ENCODE peak calls at places on chromosomes 16 and 17, in four cellular contexts. P is neuronal stem cell, T is heart right ventricle, Q is colonic mucosa. G is an unnamed sample.

GRCh38 chr17:43578699-43579569 is 32.8 kb upstream of the ETV4 start:
- DNase-seq in Q (no peak), P (no peak), T (no peak), G (peak; percentile 90)

GRCh38 chr17:48427598-48427997 is 2.4 kb downstream of the SKAP1 start:
- DNase-seq in P (no peak), T (no peak), Q (no peak), G (no peak)

GRCh38 chr17:59707182-59707970 is at the start of the genes PTRH2 and VMP1:
- DNase-seq in T (peak; percentile 99), P (peak; percentile 99), Q (peak; percentile 98), G (peak; percentile 100)

GRCh38 chr17:32393904-32394303 is 43.9 kb downstream of the ZNF207 start:
- DNase-seq in P (no peak), T (no peak), Q (no peak), G (no peak)

GRCh38 chr17:73899839-73900238 is 255.6 kb upstream of the SDK2 start:
- DNase-seq in T (no peak), P (no peak), Q (no peak), G (no peak)

GRCh38 chr17:7466644-7467341 is 12.6 kb downstream of the ZBTB4 start:
- DNase-seq in Q (peak; percentile 36), P (no peak), T (peak; percentile 84), G (no peak)

GRCh38 chr17:48992433-48992832 is 4.8 kb upstream of the IGF2BP1 start:
- DNase-seq in Q (no peak), T (no peak), P (no peak), G (no peak)

GRCh38 chr16:17305694-17306093 is 165.1 kb downstream of the XYLT1 start:
- DNase-seq in P (no peak), T (no peak), Q (no peak), G (no peak)

GRCh38 chr17:38595892-38596291 is 9.9 kb downstream of the SRCIN1 start:
- DNase-seq in P (no peak), T (no peak), Q (no peak), G (no peak)

GRCh38 chr17:79981661-79982101 is 54.0 kb downstream of the TBC1D16 start:
- DNase-seq in T (no peak), Q (no peak), P (no peak), G (peak; percentile 47)

GRCh38 chr17:79984045-79984840 is 51.4 kb downstream of the TBC1D16 start:
- DNase-seq in P (no peak), Q (no peak), T (no peak), G (no peak)

GRCh38 chr17:79983456-79983855 is 52.2 kb downstream of the TBC1D16 start:
- DNase-seq in T (no peak), P (no peak), Q (no peak), G (peak; percentile 40)

GRCh38 chr17:79984877-79985276 is 50.8 kb downstream of the TBC1D16 start:
- DNase-seq in P (no peak), Q (no peak), T (no peak), G (no peak)

DNA sequence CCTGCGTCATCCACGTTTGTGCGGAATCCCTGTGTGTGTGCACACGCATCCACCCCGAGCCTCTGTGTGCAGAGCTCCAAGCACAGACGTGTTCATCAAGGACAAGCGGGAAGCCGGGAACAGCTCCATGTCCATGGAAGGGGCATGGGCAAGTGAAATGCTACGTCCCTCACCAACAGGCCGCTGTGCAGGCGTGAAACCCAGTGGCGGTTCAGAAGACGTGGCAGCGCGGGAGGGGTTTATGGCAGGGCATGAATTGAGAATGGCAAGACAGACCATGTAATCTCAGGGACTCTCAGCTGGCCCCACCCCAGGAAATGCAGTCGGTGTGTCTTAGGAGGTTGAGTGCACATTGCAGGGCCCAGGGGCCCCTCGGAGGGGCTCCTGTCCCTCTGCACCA is 52.7 kb downstream of the TBC1D16 start:
- DNase-seq in Q (no peak), T (no peak), P (no peak), G (peak; percentile 44)
- H3K4me1 ChIP-seq in Q (peaks cover 7% of the 10 kb centered on the region), T (no peaks in the 10 kb centered on the region), P (peaks cover 17% of the 10 kb centered on the region), G (peaks cover 30% of the 10 kb centered on the region)

DNA sequence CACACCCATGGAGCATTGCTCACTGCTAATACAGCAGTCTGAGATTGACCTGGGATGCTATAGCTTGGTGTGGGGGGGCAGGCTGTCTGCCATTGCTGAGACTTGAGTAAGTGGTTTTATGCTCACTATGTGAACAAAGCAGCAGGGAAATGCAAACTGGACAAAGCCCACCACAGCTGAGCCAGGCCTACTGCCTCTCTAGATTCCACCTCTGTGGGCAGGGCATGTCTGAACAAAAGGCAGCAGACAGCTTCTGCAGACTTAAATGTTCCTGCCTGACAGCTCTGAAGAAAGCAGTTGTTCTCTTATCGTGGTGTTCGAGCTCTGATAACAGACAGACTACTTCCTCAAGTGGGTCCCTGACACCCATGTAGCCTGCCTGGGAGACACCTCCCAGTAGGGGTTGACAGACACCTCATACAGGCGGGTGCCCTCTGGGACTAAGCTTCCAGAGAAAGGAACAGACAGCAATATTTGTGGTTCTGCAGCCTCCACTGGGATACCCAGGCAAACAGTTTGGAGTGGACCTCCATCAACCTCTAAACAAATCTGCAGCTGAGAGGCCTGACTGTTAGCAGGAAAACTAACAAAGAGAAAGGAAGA is 2204.8 kb downstream of the TP53TG3F start:
- DNase-seq in P (no peak), T (no peak), Q (no peak), G (no peak)
- H3K9me3 ChIP-seq in P (peaks cover 6% of the 10 kb centered on the region), T (no peaks in the 10 kb centered on the region), Q (no peaks in the 10 kb centered on the region), G (no peaks in the 10 kb centered on the region)

GRCh38 chr17:55743103-55743679 is 7.7 kb upstream of the PCTP start:
- DNase-seq in T (no peak), Q (peak; percentile 67), P (no peak), G (no peak)
- H3K4me3 ChIP-seq in T (no peak overlapping the region), Q (no peak overlapping the region), P (no peak overlapping the region), G (no peak overlapping the region)

GRCh38 chr17:1490643-1491405 is 1.7 kb downstream of the MYO1C start:
- DNase-seq in Q (peak; percentile 83), P (no peak), T (peak; percentile 79), G (peak; percentile 45)

GRCh38 chr17:1488826-1489275 is 3.6 kb downstream of the MYO1C start:
- DNase-seq in Q (no peak), T (no peak), P (no peak), G (peak; percentile 69)

GRCh38 chr17:1485748-1486376 is 6.6 kb downstream of the MYO1C start:
- DNase-seq in P (no peak), T (peak; percentile 83), Q (peak; percentile 74), G (peak; percentile 65)

GRCh38 chr17:1486802-1487695 is 5.4 kb downstream of the MYO1C start:
- DNase-seq in Q (peak; percentile 95), P (peak; percentile 54), T (peak; percentile 73), G (no peak)

DNA sequence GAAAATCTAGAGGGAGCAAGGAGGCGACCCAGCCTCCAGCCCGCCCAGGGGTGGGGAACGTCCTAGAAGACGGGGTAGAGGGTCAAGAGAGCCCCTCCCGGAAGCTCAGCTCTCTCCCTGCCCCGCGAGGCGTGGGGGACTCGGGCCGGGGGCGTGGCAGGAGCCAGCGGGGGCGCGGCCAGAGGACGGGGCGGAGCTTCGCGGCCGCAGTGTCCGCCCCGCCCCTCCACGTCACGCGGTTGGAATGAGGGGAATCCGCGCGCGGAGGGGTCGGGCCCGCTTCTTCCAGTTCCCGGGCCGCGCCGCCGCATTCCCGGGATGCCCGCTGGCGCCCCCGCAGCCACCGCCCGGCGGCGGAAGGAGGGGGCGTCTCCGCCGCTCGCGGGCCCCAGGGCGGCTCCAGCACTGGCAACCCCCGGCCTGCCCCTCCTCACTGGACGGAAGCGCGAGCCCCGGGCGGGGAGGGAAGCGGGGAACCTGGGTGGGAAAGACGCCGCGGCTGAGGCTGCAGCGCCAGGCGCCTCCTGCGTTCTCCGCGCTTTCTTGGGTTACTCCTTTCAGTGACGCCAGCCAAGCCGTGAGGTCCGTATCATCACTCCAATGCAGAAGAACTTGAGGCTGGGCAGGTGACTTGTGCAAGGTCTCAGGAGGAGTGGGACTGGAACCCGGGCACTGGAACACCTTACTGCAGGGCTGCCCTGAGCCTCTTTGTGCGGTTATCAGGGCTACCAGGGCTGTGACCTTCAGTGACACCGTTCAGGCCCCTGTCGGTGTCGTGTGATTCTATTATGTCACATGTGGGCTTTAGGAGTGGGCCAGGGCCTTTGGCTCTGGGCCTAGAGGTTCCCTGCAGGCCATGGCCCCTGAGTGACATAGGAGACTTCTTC is 4.3 kb downstream of the MYO1C start:
- DNase-seq in Q (peak; percentile 89), T (peak; percentile 91), P (peak; percentile 89), G (peak; percentile 89)
- H3K4me1 ChIP-seq in Q (peaks cover 37% of the 10 kb centered on the region), T (peaks cover 24% of the 10 kb centered on the region), P (peaks cover 31% of the 10 kb centered on the region), G (peaks cover 63% of the 10 kb centered on the region)

GRCh38 chr16:3304370-3304769 is 860 bp downstream of the TIGD7 start:
- DNase-seq in Q (no peak), T (no peak), P (no peak), G (no peak)
- H3K9me3 ChIP-seq in Q (no peaks in the 10 kb centered on the region), T (peaks cover 41% of the 10 kb centered on the region), P (peaks cover 39% of the 10 kb centered on the region), G (peaks cover 26% of the 10 kb centered on the region)

GRCh38 chr16:64421515-64421914 is 700.3 kb downstream of the CDH11 start:
- DNase-seq in T (no peak), Q (no peak), P (no peak), G (no peak)

GRCh38 chr16:64417711-64418227 is 704.1 kb downstream of the CDH11 start:
- DNase-seq in T (no peak), Q (no peak), P (no peak), G (no peak)

GRCh38 chr16:64419832-64420231 is 702.0 kb downstream of the CDH11 start:
- DNase-seq in T (no peak), Q (no peak), P (no peak), G (no peak)

GRCh38 chr16:64412578-64413280 is 709.1 kb downstream of the CDH11 start:
- DNase-seq in P (no peak), T (no peak), Q (no peak), G (no peak)

DNA sequence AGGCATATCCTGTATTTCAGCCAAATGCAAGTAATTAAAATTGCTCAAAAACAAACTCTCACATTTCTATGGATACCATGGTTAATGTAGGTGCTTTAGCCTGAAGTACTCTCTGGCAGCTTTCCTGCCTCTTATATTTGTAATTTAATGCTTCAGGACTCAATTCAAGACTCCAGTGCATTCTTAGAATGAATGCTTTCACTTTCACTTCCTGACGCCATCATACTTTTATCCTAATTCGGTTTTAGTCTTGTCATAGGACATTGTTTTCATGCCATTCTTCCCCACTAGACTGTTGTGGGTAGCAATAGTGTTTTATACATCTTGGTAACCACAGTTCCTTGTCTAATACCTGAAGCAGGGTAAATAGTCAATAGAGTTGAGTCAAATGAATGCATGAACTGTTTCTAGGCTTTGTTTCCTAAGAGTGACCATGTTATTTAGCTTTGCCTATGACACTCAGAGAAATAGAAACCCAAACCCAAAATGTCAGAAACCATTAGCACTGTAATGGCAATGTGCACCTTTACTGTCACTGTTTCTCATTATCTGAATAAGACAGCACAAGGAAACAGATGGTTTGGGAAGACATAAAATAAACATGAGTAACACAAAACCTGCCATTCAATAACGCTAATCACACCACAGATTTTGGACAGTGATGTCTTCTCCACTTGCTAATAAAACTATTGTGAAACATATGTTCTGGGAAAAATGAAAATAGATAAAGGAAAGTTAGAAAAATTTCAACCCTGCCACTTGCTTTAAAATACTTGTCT is 705.4 kb downstream of the CDH11 start:
- DNase-seq in T (no peak), Q (no peak), P (no peak), G (peak; percentile 61)
- H3K4me3 ChIP-seq in T (peak overlapping the region; percentile 24), Q (no peak overlapping the region), P (no peak overlapping the region), G (peak overlapping the region; percentile 20)

GRCh38 chr17:10932938-10933337 is 95.1 kb upstream of the PIRT start:
- DNase-seq in T (no peak), P (no peak), Q (no peak), G (no peak)
- H3K4me1 ChIP-seq in T (no peaks in the 10 kb centered on the region), P (no peaks in the 10 kb centered on the region), Q (no peaks in the 10 kb centered on the region), G (no peaks in the 10 kb centered on the region)

DNA sequence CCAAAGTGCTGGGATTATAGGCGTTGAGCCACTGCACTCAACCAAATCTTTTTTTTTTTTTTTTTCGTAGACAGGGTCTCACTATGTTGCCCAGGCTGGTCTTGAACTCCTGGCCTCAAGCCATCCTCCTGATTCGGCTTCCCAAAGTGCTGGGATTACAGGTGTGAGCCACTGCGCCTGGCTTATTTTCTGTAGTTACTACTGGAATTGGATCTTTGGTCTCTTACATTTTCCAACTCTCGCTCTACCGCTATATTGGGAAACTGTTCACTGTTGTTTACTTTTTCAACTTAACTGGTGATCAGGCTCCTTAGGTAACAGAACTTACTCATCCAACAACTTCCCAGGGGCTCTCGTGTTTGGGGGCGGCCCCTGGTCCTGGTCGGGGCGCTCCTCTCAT is 14.1 kb downstream of the ZNF200 start:
- DNase-seq in T (no peak), Q (no peak), P (no peak), G (no peak)
- H3K9me3 ChIP-seq in T (peaks cover 55% of the 10 kb centered on the region), Q (peaks cover 20% of the 10 kb centered on the region), P (peaks cover 30% of the 10 kb centered on the region), G (peaks cover 42% of the 10 kb centered on the region)

G was measured in SJSA1.